ENCODE peak calls at places on chromosome 1, in nine cellular contexts. C is heart left ventricle, T is iPS DF 6.9, E is adrenal gland, G is endodermal cell, U is small intestine, B is cardiac muscle cell, Y is uterus, W is RWPE1. R is an unnamed sample.

GRCh38 chr1:51990478-51990965 is at the start of gene RAB3B:
- DNase-seq in Y (peak; percentile 29), E (peak; percentile 80), T (peak; percentile 83), C (peak; percentile 29), W (peak; percentile 84), G (peak; percentile 98), U (peak; percentile 51), B (peak; percentile 81), R (peak; percentile 81)

GRCh38 chr1:151326619-151327222 is 495 bp downstream of the PI4KB start:
- DNase-seq in C (peak; percentile 71), Y (peak; percentile 60), W (peak; percentile 67), T (no peak), G (no peak), E (peak; percentile 79), B (no peak), U (peak; percentile 41), R (peak; percentile 57)

GRCh38 chr1:247007511-247008405 is at the start of gene ZNF695:
- DNase-seq in C (peak; percentile 91), Y (peak; percentile 45), B (peak; percentile 96), U (peak; percentile 96), T (peak; percentile 97), W (peak; percentile 99), G (peak; percentile 98), E (peak; percentile 82), R (peak; percentile 90)

GRCh38 chr1:162019006-162019405 is 4.7 kb downstream of the OLFML2B start:
- DNase-seq in W (peak; percentile 26), E (no peak), T (no peak), U (peak; percentile 54), B (no peak), G (no peak), C (no peak), Y (no peak), R (no peak)

GRCh38 chr1:224503161-224504118 is 68.8 kb upstream of the WDR26 start:
- DNase-seq in W (peak; percentile 96), E (peak; percentile 94), U (peak; percentile 88), C (peak; percentile 94), Y (peak; percentile 62), T (no peak), B (peak; percentile 73), G (peak; percentile 93), R (peak; percentile 90)

GRCh38 chr1:11318982-11319381 is 46.0 kb downstream of the UBIAD1 start:
- DNase-seq in E (no peak), Y (no peak), G (no peak), B (no peak), T (no peak), C (no peak), W (no peak), U (no peak), R (no peak)

GRCh38 chr1:162629651-162630050 is 2.6 kb upstream of the DDR2 start:
- DNase-seq in E (no peak), B (no peak), W (no peak), U (no peak), C (no peak), T (no peak), G (no peak), Y (no peak), R (no peak)

GRCh38 chr1:2208309-2209239 is 14.0 kb upstream of the FAAP20 start:
- DNase-seq in U (no peak), G (peak; percentile 77), Y (peak; percentile 76), E (peak; percentile 58), W (peak; percentile 80), T (no peak), B (no peak), C (peak; percentile 35), R (peak; percentile 62)

GRCh38 chr1:28811766-28812668 is at the start of gene OPRD1:
- DNase-seq in U (no peak), T (no peak), E (no peak), Y (no peak), C (no peak), B (peak; percentile 52), W (no peak), G (peak; percentile 80), R (no peak)

GRCh38 chr1:42081475-42081874 is 71.7 kb upstream of the GUCA2B start:
- DNase-seq in G (no peak), W (no peak), E (no peak), U (peak; percentile 87), Y (no peak), B (no peak), T (no peak), C (no peak), R (peak; percentile 75)

GRCh38 chr1:59361766-59362165 is 64.9 kb downstream of the FGGY start:
- DNase-seq in U (no peak), C (peak; percentile 50), E (no peak), G (no peak), W (no peak), T (no peak), B (no peak), Y (no peak), R (no peak)

GRCh38 chr1:209807509-209807908 is 1.6 kb upstream of the IRF6 start:
- DNase-seq in C (no peak), W (no peak), B (no peak), E (peak; percentile 25), Y (no peak), G (no peak), U (no peak), T (no peak), R (no peak)

GRCh38 chr1:17742590-17742989 is 12.5 kb upstream of the ACTL8 start:
- DNase-seq in W (no peak), T (no peak), G (no peak), C (peak; percentile 45), E (no peak), Y (no peak), U (no peak), B (no peak), R (no peak)

GRCh38 chr1:202046748-202047708 is 36.6 kb downstream of the ELF3 start:
- DNase-seq in G (no peak), U (peak; percentile 87), W (peak; percentile 63), B (no peak), E (no peak), T (no peak), Y (no peak), C (no peak), R (peak; percentile 55)
- H3K27ac ChIP-seq in G (no peak overlapping the region), U (peak overlapping the region; percentile 99), W (no peak overlapping the region), B (peak overlapping the region; percentile 98), E (no peak overlapping the region), T (no peak overlapping the region), Y (no peak overlapping the region), C (no peak overlapping the region), R (peak overlapping the region; percentile 90)

DNA sequence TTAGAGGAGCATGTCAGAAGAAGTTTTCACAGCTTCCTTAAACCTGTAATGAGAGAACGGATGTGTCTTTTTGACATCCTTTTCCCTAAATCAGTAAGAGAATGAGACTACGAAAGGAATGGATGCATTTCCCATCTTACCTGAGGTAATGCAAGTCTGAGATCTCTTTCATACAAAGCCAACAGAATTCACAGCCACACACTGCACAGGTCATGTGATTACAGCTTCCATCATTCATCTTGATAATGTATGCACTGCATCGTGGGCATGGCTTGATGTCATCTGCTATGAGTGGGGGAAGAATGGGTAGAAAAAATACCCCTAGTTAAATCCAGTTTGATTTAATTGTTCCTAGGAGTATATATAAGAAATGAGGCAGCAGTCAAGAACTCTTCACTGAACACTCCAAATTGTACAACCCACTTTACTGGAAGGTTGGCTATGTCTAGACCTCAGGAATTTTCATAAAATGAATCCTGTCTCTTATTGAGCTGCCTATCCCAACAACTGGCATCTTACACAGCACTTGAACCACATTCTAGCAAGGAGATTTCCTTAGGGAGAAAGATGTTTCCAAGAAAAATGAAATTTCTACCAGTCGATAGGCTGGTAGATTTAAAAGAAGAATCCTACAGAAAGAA is 16.4 kb downstream of the RNF19B start:
- DNase-seq in Y (no peak), B (no peak), G (no peak), U (no peak), C (no peak), W (no peak), E (no peak), T (no peak), R (no peak)
- H3K27ac ChIP-seq in Y (peak overlapping the region; percentile 75), B (no peak overlapping the region), G (no peak overlapping the region), U (peak overlapping the region; percentile 60), C (no peak overlapping the region), W (no peak overlapping the region), E (peak overlapping the region; percentile 63), T (no peak overlapping the region), R (peak overlapping the region; percentile 60)

DNA sequence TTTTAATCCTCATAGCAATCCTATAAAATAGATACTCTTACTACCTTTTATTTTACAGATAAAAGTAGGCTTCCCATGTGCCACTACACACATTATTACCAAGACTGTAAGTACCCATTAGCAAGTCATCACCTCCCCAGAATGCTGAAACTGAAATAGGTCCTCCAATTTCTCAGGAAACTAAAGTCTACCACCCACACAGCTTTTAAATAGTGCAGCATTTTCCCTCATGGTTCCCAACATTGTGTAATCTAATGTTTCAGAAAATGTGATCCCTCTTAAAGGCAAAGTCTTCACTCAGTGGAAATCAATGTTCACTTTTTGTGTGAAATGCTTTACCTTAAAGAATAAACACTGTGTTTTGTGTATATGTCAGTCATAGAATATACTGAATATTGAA is 356.5 kb downstream of the GPATCH2 start:
- DNase-seq in E (no peak), C (no peak), U (no peak), B (no peak), T (no peak), Y (no peak), G (no peak), W (no peak), R (no peak)
- H3K27ac ChIP-seq in E (no peak overlapping the region), C (no peak overlapping the region), U (no peak overlapping the region), B (no peak overlapping the region), T (no peak overlapping the region), Y (no peak overlapping the region), G (no peak overlapping the region), W (no peak overlapping the region), R (no peak overlapping the region)

GRCh38 chr1:199404191-199404590 is 623.3 kb upstream of the NR5A2 start:
- DNase-seq in B (no peak), U (no peak), T (no peak), E (no peak), Y (no peak), W (peak; percentile 56), G (no peak), C (no peak), R (no peak)
- H3K27ac ChIP-seq in B (no peak overlapping the region), U (no peak overlapping the region), T (no peak overlapping the region), E (no peak overlapping the region), Y (no peak overlapping the region), W (no peak overlapping the region), G (no peak overlapping the region), C (no peak overlapping the region), R (no peak overlapping the region)

R was measured in transverse colon.